ENCODE peak calls at places on chromosomes 5 and 9, in six cellular contexts. One of them, this sample, is unnamed.

GRCh38 chr5:76482961-76483360 is 79.9 kb downstream of the IQGAP2 start:
- DNase-seq in fibroblast of pulmonary artery: no peak
- DNase-seq in foreskin fibroblast: no peak
- DNase-seq in AG04449: no peak
- DNase-seq in esophagus squamous epithelium: no peak
- DNase-seq in tibial nerve: no peak
- DNase-seq in this sample: no peak

GRCh38 chr5:34627794-34628193 is 28.3 kb upstream of the RAI14 start:
- DNase-seq in fibroblast of pulmonary artery: peak
- DNase-seq in foreskin fibroblast: peak
- DNase-seq in AG04449: peak
- DNase-seq in esophagus squamous epithelium: no peak
- DNase-seq in tibial nerve: no peak
- DNase-seq in this sample: peak

GRCh38 chr9:21958833-21959232 is 35.4 kb downstream of the CDKN2A start:
- DNase-seq in fibroblast of pulmonary artery: no peak
- DNase-seq in foreskin fibroblast: no peak
- DNase-seq in AG04449: no peak
- DNase-seq in esophagus squamous epithelium: no peak
- DNase-seq in tibial nerve: no peak
- DNase-seq in this sample: no peak

GRCh38 chr9:91824591-91825339 is 125.3 kb downstream of the ROR2 start:
- DNase-seq in fibroblast of pulmonary artery: peak
- DNase-seq in foreskin fibroblast: peak
- DNase-seq in AG04449: no peak
- DNase-seq in esophagus squamous epithelium: no peak
- DNase-seq in tibial nerve: no peak
- DNase-seq in this sample: peak

GRCh38 chr5:132389453-132390286 is 20.2 kb downstream of the SLC22A5 start:
- DNase-seq in fibroblast of pulmonary artery: peak
- DNase-seq in foreskin fibroblast: peak
- DNase-seq in AG04449: peak
- DNase-seq in esophagus squamous epithelium: no peak
- DNase-seq in tibial nerve: no peak
- DNase-seq in this sample: peak

GRCh38 chr5:1757511-1757910 is 42.1 kb downstream of the MRPL36 start:
- DNase-seq in fibroblast of pulmonary artery: no peak
- DNase-seq in foreskin fibroblast: no peak
- DNase-seq in AG04449: no peak
- DNase-seq in esophagus squamous epithelium: no peak
- DNase-seq in tibial nerve: no peak
- DNase-seq in this sample: no peak

GRCh38 chr9:77809552-77809951 is 161.4 kb upstream of the GNA14 start:
- DNase-seq in fibroblast of pulmonary artery: no peak
- DNase-seq in foreskin fibroblast: no peak
- DNase-seq in AG04449: no peak
- DNase-seq in esophagus squamous epithelium: no peak
- DNase-seq in tibial nerve: no peak
- DNase-seq in this sample: peak

GRCh38 chr9:121023064-121023463 is 27.0 kb downstream of the C5 start:
- DNase-seq in fibroblast of pulmonary artery: peak
- DNase-seq in foreskin fibroblast: no peak
- DNase-seq in AG04449: no peak
- DNase-seq in esophagus squamous epithelium: no peak
- DNase-seq in tibial nerve: no peak
- DNase-seq in this sample: peak

GRCh38 chr9:91282292-91282691 is 79.4 kb downstream of the AUH start:
- DNase-seq in fibroblast of pulmonary artery: peak
- DNase-seq in foreskin fibroblast: peak
- DNase-seq in AG04449: no peak
- DNase-seq in esophagus squamous epithelium: no peak
- DNase-seq in tibial nerve: no peak
- DNase-seq in this sample: no peak

GRCh38 chr9:115877852-115878450 is 275.6 kb upstream of the PAPPA start:
- DNase-seq in fibroblast of pulmonary artery: no peak
- DNase-seq in foreskin fibroblast: no peak
- DNase-seq in AG04449: no peak
- DNase-seq in esophagus squamous epithelium: no peak
- DNase-seq in tibial nerve: no peak
- DNase-seq in this sample: no peak

GRCh38 chr5:140240987-140241706 is 61.8 kb downstream of the PFDN1 start:
- DNase-seq in fibroblast of pulmonary artery: peak
- DNase-seq in foreskin fibroblast: peak
- DNase-seq in AG04449: peak
- DNase-seq in esophagus squamous epithelium: no peak
- DNase-seq in tibial nerve: peak
- DNase-seq in this sample: peak

GRCh38 chr5:175235251-175235963 is 208.6 kb downstream of the DRD1 start:
- DNase-seq in fibroblast of pulmonary artery: no peak
- DNase-seq in foreskin fibroblast: no peak
- DNase-seq in AG04449: no peak
- DNase-seq in esophagus squamous epithelium: no peak
- DNase-seq in tibial nerve: no peak
- DNase-seq in this sample: no peak

GRCh38 chr9:97517331-97518089 is 16.0 kb downstream of the TMOD1 start:
- DNase-seq in fibroblast of pulmonary artery: no peak
- DNase-seq in foreskin fibroblast: no peak
- DNase-seq in AG04449: no peak
- DNase-seq in esophagus squamous epithelium: no peak
- DNase-seq in tibial nerve: no peak
- DNase-seq in this sample: no peak

GRCh38 chr5:172187118-172188032 is 649 bp downstream of the STK10 start:
- DNase-seq in fibroblast of pulmonary artery: peak
- DNase-seq in foreskin fibroblast: peak
- DNase-seq in AG04449: peak
- DNase-seq in esophagus squamous epithelium: no peak
- DNase-seq in tibial nerve: peak
- DNase-seq in this sample: peak

GRCh38 chr5:40292006-40292405 is 387.7 kb upstream of the PTGER4 start:
- DNase-seq in fibroblast of pulmonary artery: no peak
- DNase-seq in foreskin fibroblast: no peak
- DNase-seq in AG04449: no peak
- DNase-seq in esophagus squamous epithelium: no peak
- DNase-seq in tibial nerve: no peak
- DNase-seq in this sample: no peak

GRCh38 chr9:126694206-126695081 is 80.7 kb downstream of the LMX1B start:
- DNase-seq in fibroblast of pulmonary artery: no peak
- DNase-seq in foreskin fibroblast: no peak
- DNase-seq in AG04449: no peak
- DNase-seq in esophagus squamous epithelium: no peak
- DNase-seq in tibial nerve: no peak
- DNase-seq in this sample: no peak

GRCh38 chr5:74316064-74316586 is 324.4 kb downstream of the ENC1 start:
- DNase-seq in fibroblast of pulmonary artery: peak
- DNase-seq in foreskin fibroblast: peak
- DNase-seq in AG04449: peak
- DNase-seq in esophagus squamous epithelium: no peak
- DNase-seq in tibial nerve: no peak
- DNase-seq in this sample: peak

GRCh38 chr5:135462304-135462703 is 10.2 kb upstream of the TIFAB start:
- DNase-seq in fibroblast of pulmonary artery: peak
- DNase-seq in foreskin fibroblast: no peak
- DNase-seq in AG04449: no peak
- DNase-seq in esophagus squamous epithelium: no peak
- DNase-seq in tibial nerve: peak
- DNase-seq in this sample: peak

GRCh38 chr9:15304620-15305019 is 2.4 kb downstream of the TTC39B start:
- DNase-seq in fibroblast of pulmonary artery: no peak
- DNase-seq in foreskin fibroblast: no peak
- DNase-seq in AG04449: no peak
- DNase-seq in esophagus squamous epithelium: no peak
- DNase-seq in tibial nerve: no peak
- DNase-seq in this sample: no peak

GRCh38 chr9:86958203-86958602 is 10.9 kb upstream of the GAS1 start:
- DNase-seq in fibroblast of pulmonary artery: no peak
- DNase-seq in foreskin fibroblast: no peak
- DNase-seq in AG04449: no peak
- DNase-seq in esophagus squamous epithelium: no peak
- DNase-seq in tibial nerve: no peak
- DNase-seq in this sample: no peak

GRCh38 chr9:86960938-86961337 is 13.6 kb upstream of the GAS1 start:
- DNase-seq in fibroblast of pulmonary artery: no peak
- DNase-seq in foreskin fibroblast: no peak
- DNase-seq in AG04449: no peak
- DNase-seq in esophagus squamous epithelium: no peak
- DNase-seq in tibial nerve: no peak
- DNase-seq in this sample: no peak

GRCh38 chr9:86966852-86967511 is 19.7 kb upstream of the GAS1 start:
- DNase-seq in fibroblast of pulmonary artery: no peak
- DNase-seq in foreskin fibroblast: no peak
- DNase-seq in AG04449: no peak
- DNase-seq in esophagus squamous epithelium: no peak
- DNase-seq in tibial nerve: no peak
- DNase-seq in this sample: no peak

GRCh38 chr9:86965627-86966395 is 18.5 kb upstream of the GAS1 start:
- DNase-seq in fibroblast of pulmonary artery: peak
- DNase-seq in foreskin fibroblast: no peak
- DNase-seq in AG04449: no peak
- DNase-seq in esophagus squamous epithelium: no peak
- DNase-seq in tibial nerve: no peak
- DNase-seq in this sample: peak

DNA sequence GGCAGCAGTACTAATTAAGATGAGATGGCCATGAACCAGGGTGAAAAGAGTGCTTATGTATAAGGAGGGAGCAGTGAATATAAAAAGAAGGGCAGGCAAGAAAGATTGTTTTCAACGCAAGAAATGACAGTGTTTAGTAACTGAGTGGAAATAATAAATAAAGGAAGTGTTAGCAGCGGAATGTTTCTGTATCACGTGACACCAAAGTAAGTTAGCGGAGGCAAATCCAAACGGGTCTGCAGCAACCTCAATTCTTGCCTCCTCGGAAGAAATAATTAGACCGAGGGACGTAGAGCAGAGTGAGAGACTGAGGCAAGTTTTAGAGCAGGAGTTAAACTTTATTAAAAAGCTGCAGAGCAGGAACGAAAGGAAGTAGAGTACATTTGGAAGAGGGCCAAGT is 15.4 kb upstream of the GAS1 start:
- DNase-seq in fibroblast of pulmonary artery: no peak
- DNase-seq in foreskin fibroblast: no peak
- DNase-seq in AG04449: no peak
- DNase-seq in esophagus squamous epithelium: no peak
- DNase-seq in tibial nerve: no peak
- DNase-seq in this sample: no peak
- H3K4me3 ChIP-seq in fibroblast of pulmonary artery: no peak
- H3K4me3 ChIP-seq in foreskin fibroblast: no peak
- H3K4me3 ChIP-seq in AG04449: no peak
- H3K4me3 ChIP-seq in esophagus squamous epithelium: peak
- H3K4me3 ChIP-seq in tibial nerve: no peak
- H3K4me3 ChIP-seq in this sample: no peak

GRCh38 chr5:93280518-93280917 is 300.5 kb downstream of the NR2F1-AS1 start:
- DNase-seq in fibroblast of pulmonary artery: no peak
- DNase-seq in foreskin fibroblast: no peak
- DNase-seq in AG04449: no peak
- DNase-seq in esophagus squamous epithelium: no peak
- DNase-seq in tibial nerve: no peak
- DNase-seq in this sample: no peak
- TF ChIP-seq CTCF in fibroblast of pulmonary artery: no peak
- TF ChIP-seq CTCF in foreskin fibroblast: no peak
- TF ChIP-seq CTCF in AG04449: no peak
- TF ChIP-seq CTCF in esophagus squamous epithelium: no peak
- TF ChIP-seq CTCF in tibial nerve: no peak
- TF ChIP-seq CTCF in this sample: no peak

GRCh38 chr5:150489358-150490295 is 18.3 kb upstream of the NDST1 start:
- DNase-seq in fibroblast of pulmonary artery: no peak
- DNase-seq in foreskin fibroblast: peak
- DNase-seq in AG04449: no peak
- DNase-seq in esophagus squamous epithelium: no peak
- DNase-seq in tibial nerve: no peak
- DNase-seq in this sample: no peak

GRCh38 chr5:150488519-150489357 is 19.2 kb upstream of the NDST1 start:
- DNase-seq in fibroblast of pulmonary artery: peak
- DNase-seq in foreskin fibroblast: peak
- DNase-seq in AG04449: peak
- DNase-seq in esophagus squamous epithelium: no peak
- DNase-seq in tibial nerve: peak
- DNase-seq in this sample: peak

GRCh38 chr5:150491876-150492275 is 16.1 kb upstream of the NDST1 start:
- DNase-seq in fibroblast of pulmonary artery: no peak
- DNase-seq in foreskin fibroblast: no peak
- DNase-seq in AG04449: no peak
- DNase-seq in esophagus squamous epithelium: no peak
- DNase-seq in tibial nerve: no peak
- DNase-seq in this sample: no peak

GRCh38 chr5:150490754-150491153 is 17.2 kb upstream of the NDST1 start:
- DNase-seq in fibroblast of pulmonary artery: no peak
- DNase-seq in foreskin fibroblast: peak
- DNase-seq in AG04449: no peak
- DNase-seq in esophagus squamous epithelium: no peak
- DNase-seq in tibial nerve: no peak
- DNase-seq in this sample: no peak

DNA sequence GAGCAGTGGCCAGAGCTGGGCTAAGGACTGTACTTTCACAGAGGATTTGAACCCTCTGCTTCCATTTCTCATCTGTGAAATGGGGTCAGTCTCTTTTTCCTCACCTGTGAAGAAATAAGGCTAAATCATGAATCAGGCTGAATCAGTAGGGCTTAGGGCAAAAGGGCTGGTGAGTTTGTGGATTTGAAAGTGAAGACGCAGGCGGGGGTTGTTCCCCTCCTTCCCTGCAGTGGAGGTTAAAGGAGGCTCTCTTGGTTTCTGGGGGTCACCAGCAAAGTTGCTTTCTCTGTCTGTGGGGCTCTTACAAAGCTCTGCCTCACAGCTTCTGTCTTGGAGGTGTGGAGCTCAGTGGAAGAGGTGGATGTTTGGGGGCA is 17.6 kb upstream of the NDST1 start:
- DNase-seq in fibroblast of pulmonary artery: no peak
- DNase-seq in foreskin fibroblast: no peak
- DNase-seq in AG04449: no peak
- DNase-seq in esophagus squamous epithelium: no peak
- DNase-seq in tibial nerve: no peak
- DNase-seq in this sample: no peak
- H3K4me3 ChIP-seq in fibroblast of pulmonary artery: no peak
- H3K4me3 ChIP-seq in foreskin fibroblast: no peak
- H3K4me3 ChIP-seq in AG04449: no peak
- H3K4me3 ChIP-seq in esophagus squamous epithelium: no peak
- H3K4me3 ChIP-seq in tibial nerve: no peak
- H3K4me3 ChIP-seq in this sample: no peak

GRCh38 chr5:143449772-143450171 is 46.3 kb upstream of the NR3C1 start:
- DNase-seq in fibroblast of pulmonary artery: no peak
- DNase-seq in foreskin fibroblast: no peak
- DNase-seq in AG04449: no peak
- DNase-seq in esophagus squamous epithelium: no peak
- DNase-seq in tibial nerve: no peak
- DNase-seq in this sample: no peak

GRCh38 chr5:143447983-143448382 is 44.5 kb upstream of the NR3C1 start:
- DNase-seq in fibroblast of pulmonary artery: no peak
- DNase-seq in foreskin fibroblast: no peak
- DNase-seq in AG04449: no peak
- DNase-seq in esophagus squamous epithelium: no peak
- DNase-seq in tibial nerve: no peak
- DNase-seq in this sample: no peak

GRCh38 chr5:143445726-143446125 is 42.2 kb upstream of the NR3C1 start:
- DNase-seq in fibroblast of pulmonary artery: no peak
- DNase-seq in foreskin fibroblast: peak
- DNase-seq in AG04449: no peak
- DNase-seq in esophagus squamous epithelium: no peak
- DNase-seq in tibial nerve: no peak
- DNase-seq in this sample: no peak

GRCh38 chr5:143446535-143447226 is 43.2 kb upstream of the NR3C1 start:
- DNase-seq in fibroblast of pulmonary artery: no peak
- DNase-seq in foreskin fibroblast: no peak
- DNase-seq in AG04449: no peak
- DNase-seq in esophagus squamous epithelium: no peak
- DNase-seq in tibial nerve: no peak
- DNase-seq in this sample: no peak

GRCh38 chr5:143448518-143448917 is 45.0 kb upstream of the NR3C1 start:
- DNase-seq in fibroblast of pulmonary artery: no peak
- DNase-seq in foreskin fibroblast: no peak
- DNase-seq in AG04449: no peak
- DNase-seq in esophagus squamous epithelium: no peak
- DNase-seq in tibial nerve: no peak
- DNase-seq in this sample: no peak
- TF ChIP-seq CTCF in fibroblast of pulmonary artery: no peak
- TF ChIP-seq CTCF in foreskin fibroblast: no peak
- TF ChIP-seq CTCF in AG04449: no peak
- TF ChIP-seq CTCF in esophagus squamous epithelium: no peak
- TF ChIP-seq CTCF in tibial nerve: no peak
- TF ChIP-seq CTCF in this sample: no peak

This sample was measured in fibroblast of the aortic adventitia.